ENCODE peak calls at places on chromosome 12, in four cellular contexts. One of them, this sample, is unnamed.

GRCh38 chr12:121958521-121959240 is 40.3 kb downstream of the CFAP251 start:
- DNase-seq in adipocyte: no peak
- DNase-seq in right cardiac atrium: no peak
- DNase-seq in fibroblast of the aortic adventitia: peak; percentile 42
- DNase-seq in this sample: no peak

GRCh38 chr12:49094104-49094948 is at the start of gene DHH:
- DNase-seq in adipocyte: peak; percentile 34
- DNase-seq in right cardiac atrium: peak; percentile 83
- DNase-seq in fibroblast of the aortic adventitia: no peak
- DNase-seq in this sample: no peak

GRCh38 chr12:78483767-78484315 is 380.7 kb upstream of the SYT1 start:
- DNase-seq in adipocyte: no peak
- DNase-seq in right cardiac atrium: no peak
- DNase-seq in fibroblast of the aortic adventitia: no peak
- DNase-seq in this sample: no peak

GRCh38 chr12:48061943-48062719 is 43.7 kb downstream of the SENP1 start:
- DNase-seq in adipocyte: no peak
- DNase-seq in right cardiac atrium: no peak
- DNase-seq in fibroblast of the aortic adventitia: no peak
- DNase-seq in this sample: peak; percentile 62

GRCh38 chr12:24444634-24445033 is 495.2 kb upstream of the SOX5 start:
- DNase-seq in adipocyte: no peak
- DNase-seq in right cardiac atrium: no peak
- DNase-seq in fibroblast of the aortic adventitia: no peak
- DNase-seq in this sample: no peak

GRCh38 chr12:39490500-39491276 is 47.8 kb upstream of the KIF21A start:
- DNase-seq in adipocyte: peak; percentile 45
- DNase-seq in right cardiac atrium: no peak
- DNase-seq in fibroblast of the aortic adventitia: peak; percentile 84
- DNase-seq in this sample: no peak

GRCh38 chr12:68831751-68832503 is 23.9 kb downstream of the MDM2 start:
- DNase-seq in adipocyte: no peak
- DNase-seq in right cardiac atrium: no peak
- DNase-seq in fibroblast of the aortic adventitia: no peak
- DNase-seq in this sample: peak; percentile 56

GRCh38 chr12:64323476-64324225 is 66.9 kb downstream of the C12orf56 start:
- DNase-seq in adipocyte: peak; percentile 73
- DNase-seq in right cardiac atrium: no peak
- DNase-seq in fibroblast of the aortic adventitia: peak; percentile 10
- DNase-seq in this sample: peak; percentile 54

GRCh38 chr12:96503971-96504370 is 14.6 kb downstream of the CFAP54 start:
- DNase-seq in adipocyte: no peak
- DNase-seq in right cardiac atrium: no peak
- DNase-seq in fibroblast of the aortic adventitia: peak; percentile 50
- DNase-seq in this sample: no peak

GRCh38 chr12:26845057-26845666 is 12.2 kb upstream of the ITPR2 start:
- DNase-seq in adipocyte: peak; percentile 83
- DNase-seq in right cardiac atrium: peak; percentile 78
- DNase-seq in fibroblast of the aortic adventitia: peak; percentile 63
- DNase-seq in this sample: peak; percentile 57

GRCh38 chr12:90741611-90742010 is 213.4 kb downstream of the CCER1 start:
- DNase-seq in adipocyte: peak; percentile 6
- DNase-seq in right cardiac atrium: no peak
- DNase-seq in fibroblast of the aortic adventitia: no peak
- DNase-seq in this sample: no peak

GRCh38 chr12:12007001-12007712 is 63.6 kb upstream of the BCL2L14 start:
- DNase-seq in adipocyte: no peak
- DNase-seq in right cardiac atrium: no peak
- DNase-seq in fibroblast of the aortic adventitia: no peak
- DNase-seq in this sample: no peak

GRCh38 chr12:27277846-27278260 is 33.8 kb downstream of the STK38L start:
- DNase-seq in adipocyte: peak; percentile 74
- DNase-seq in right cardiac atrium: no peak
- DNase-seq in fibroblast of the aortic adventitia: peak; percentile 97
- DNase-seq in this sample: peak; percentile 73

GRCh38 chr12:25585021-25585523 is 32.0 kb upstream of the LMNTD1 start:
- DNase-seq in adipocyte: peak; percentile 94
- DNase-seq in right cardiac atrium: no peak
- DNase-seq in fibroblast of the aortic adventitia: peak; percentile 98
- DNase-seq in this sample: no peak

GRCh38 chr12:120292661-120293531 is at the start of gene RNU4-1:
- DNase-seq in adipocyte: peak; percentile 92
- DNase-seq in right cardiac atrium: peak; percentile 69
- DNase-seq in fibroblast of the aortic adventitia: peak; percentile 92
- DNase-seq in this sample: peak; percentile 99

GRCh38 chr12:119328111-119328510 is 6.4 kb upstream of the CCDC60 start:
- DNase-seq in adipocyte: no peak
- DNase-seq in right cardiac atrium: peak; percentile 61
- DNase-seq in fibroblast of the aortic adventitia: no peak
- DNase-seq in this sample: peak; percentile 72

GRCh38 chr12:40692617-40693502 is 621 bp downstream of the CNTN1 start:
- DNase-seq in adipocyte: no peak
- DNase-seq in right cardiac atrium: peak; percentile 49
- DNase-seq in fibroblast of the aortic adventitia: no peak
- DNase-seq in this sample: peak; percentile 39
- H3K4me3 ChIP-seq in adipocyte: peak overlapping the region; percentile 89
- H3K4me3 ChIP-seq in right cardiac atrium: peak overlapping the region; percentile 51
- H3K4me3 ChIP-seq in fibroblast of the aortic adventitia: peak overlapping the region; percentile 47
- H3K4me3 ChIP-seq in this sample: peak overlapping the region; percentile 64

GRCh38 chr12:57547366-57548315 is 649 bp upstream of the DCTN2 start:
- DNase-seq in adipocyte: no peak
- DNase-seq in right cardiac atrium: no peak
- DNase-seq in fibroblast of the aortic adventitia: no peak
- DNase-seq in this sample: no peak
- H3K4me3 ChIP-seq in adipocyte: peak overlapping the region; percentile 98
- H3K4me3 ChIP-seq in right cardiac atrium: peak overlapping the region; percentile 87
- H3K4me3 ChIP-seq in fibroblast of the aortic adventitia: peak overlapping the region; percentile 4
- H3K4me3 ChIP-seq in this sample: no peak overlapping the region

DNA sequence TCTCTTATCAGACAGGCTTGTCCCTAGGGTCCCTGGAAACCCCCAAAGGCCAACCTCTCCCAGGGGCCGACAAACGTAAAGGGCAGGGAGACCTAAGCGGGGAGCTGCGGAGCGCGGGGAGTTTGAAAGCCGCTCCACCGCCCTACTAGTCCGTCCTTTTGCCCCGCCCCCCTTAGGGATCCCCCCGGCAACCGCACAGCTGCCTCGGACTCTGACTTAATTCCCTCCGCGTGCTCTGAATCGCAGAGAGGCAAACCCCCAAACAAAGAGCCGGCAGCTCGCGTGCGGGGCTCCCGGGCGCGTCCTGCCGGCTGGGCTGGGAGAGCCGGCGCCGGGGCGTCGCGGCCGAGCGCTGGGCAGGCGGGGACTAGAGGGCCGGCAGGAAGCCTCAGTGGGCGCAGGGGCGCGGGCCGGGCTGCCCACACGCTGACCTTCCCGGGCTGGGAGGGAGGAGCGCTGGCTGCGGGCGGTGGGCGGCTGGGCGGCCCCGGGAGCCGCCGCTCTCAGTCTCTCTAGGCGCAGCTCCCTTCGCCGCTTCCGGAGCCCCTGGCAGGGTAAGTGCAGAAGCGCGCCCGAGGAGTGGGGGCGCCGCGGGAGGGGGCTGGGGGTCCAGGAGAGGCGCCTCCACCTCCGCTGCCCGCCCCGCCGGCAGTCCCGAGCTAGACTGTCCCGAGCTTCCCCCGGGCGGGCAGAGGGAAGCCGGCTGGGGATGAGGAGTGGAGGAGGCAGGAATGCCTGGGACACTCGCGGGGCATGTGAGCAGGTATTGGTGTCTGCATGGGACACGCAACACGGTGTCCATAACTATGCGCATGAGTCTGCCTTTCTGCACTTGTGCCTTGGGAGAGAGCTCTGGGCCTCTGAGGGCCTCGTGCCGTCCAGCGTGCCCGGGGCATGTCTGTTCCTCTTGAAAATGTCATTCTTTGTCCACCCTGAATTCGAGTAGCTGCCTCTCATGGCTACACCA is at the start of gene TSPAN11:
- DNase-seq in adipocyte: peak; percentile 86
- DNase-seq in right cardiac atrium: peak; percentile 65
- DNase-seq in fibroblast of the aortic adventitia: peak; percentile 16
- DNase-seq in this sample: peak; percentile 64
- H3K4me3 ChIP-seq in adipocyte: peak within 1 kb of the TSS; percentile 62
- H3K4me3 ChIP-seq in right cardiac atrium: peak within 1 kb of the TSS; percentile 38
- H3K4me3 ChIP-seq in fibroblast of the aortic adventitia: peak within 1 kb of the TSS; percentile 37
- H3K4me3 ChIP-seq in this sample: peak within 1 kb of the TSS; percentile 9

GRCh38 chr12:117970334-117970733 is 1.5 kb upstream of the KSR2 start:
- DNase-seq in adipocyte: no peak
- DNase-seq in right cardiac atrium: no peak
- DNase-seq in fibroblast of the aortic adventitia: no peak
- DNase-seq in this sample: no peak

GRCh38 chr12:117967043-117967442 is 1.7 kb downstream of the KSR2 start:
- DNase-seq in adipocyte: no peak
- DNase-seq in right cardiac atrium: no peak
- DNase-seq in fibroblast of the aortic adventitia: no peak
- DNase-seq in this sample: no peak

GRCh38 chr12:117967512-117967911 is 1.3 kb downstream of the KSR2 start:
- DNase-seq in adipocyte: no peak
- DNase-seq in right cardiac atrium: no peak
- DNase-seq in fibroblast of the aortic adventitia: no peak
- DNase-seq in this sample: no peak

GRCh38 chr12:117968084-117968789 is 553 bp downstream of the KSR2 start:
- DNase-seq in adipocyte: no peak
- DNase-seq in right cardiac atrium: no peak
- DNase-seq in fibroblast of the aortic adventitia: no peak
- DNase-seq in this sample: no peak

GRCh38 chr12:117968826-117969659 is at the start of gene KSR2:
- DNase-seq in adipocyte: peak; percentile 51
- DNase-seq in right cardiac atrium: no peak
- DNase-seq in fibroblast of the aortic adventitia: peak; percentile 16
- DNase-seq in this sample: peak; percentile 92
- H3K4me3 ChIP-seq in adipocyte: peak within 1 kb of the TSS; percentile 56
- H3K4me3 ChIP-seq in right cardiac atrium: peak within 1 kb of the TSS; percentile 54
- H3K4me3 ChIP-seq in fibroblast of the aortic adventitia: peak within 1 kb of the TSS; percentile 61
- H3K4me3 ChIP-seq in this sample: peak within 1 kb of the TSS; percentile 47

DNA sequence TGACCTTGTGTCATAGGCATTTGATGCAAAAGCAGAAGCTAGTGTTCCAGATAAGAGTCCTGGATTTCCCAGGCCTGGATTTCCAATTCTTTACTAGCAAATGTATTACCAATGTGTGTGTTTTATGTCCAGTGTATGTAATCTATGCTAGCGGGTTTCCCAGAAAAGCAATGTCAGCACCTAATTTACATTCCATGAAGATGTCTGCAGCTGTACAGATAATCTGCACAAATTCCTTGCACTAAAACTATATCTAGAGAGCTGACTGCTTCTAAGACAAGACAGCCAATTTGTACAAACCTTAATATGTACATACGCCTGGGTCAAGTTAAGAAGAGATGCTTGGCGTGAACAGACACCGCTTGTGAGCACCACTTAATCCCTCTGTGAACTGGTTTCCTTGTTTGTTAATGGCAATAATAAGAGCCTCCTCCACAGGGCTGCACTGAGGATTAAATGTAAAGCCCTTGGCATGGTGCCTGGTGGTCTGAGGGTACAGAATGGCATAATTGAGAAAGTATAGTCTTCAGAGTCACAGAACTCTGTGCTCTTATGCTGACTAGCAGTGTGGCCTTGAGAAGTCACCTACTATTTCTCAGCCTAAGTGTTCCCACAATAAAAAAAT is 185.6 kb downstream of the EPS8 start:
- DNase-seq in adipocyte: no peak
- DNase-seq in right cardiac atrium: no peak
- DNase-seq in fibroblast of the aortic adventitia: no peak
- DNase-seq in this sample: no peak
- H3K4me3 ChIP-seq in adipocyte: no peak overlapping the region
- H3K4me3 ChIP-seq in right cardiac atrium: no peak overlapping the region
- H3K4me3 ChIP-seq in fibroblast of the aortic adventitia: no peak overlapping the region
- H3K4me3 ChIP-seq in this sample: no peak overlapping the region

GRCh38 chr12:109241936-109242335 is 67.1 kb downstream of the FOXN4 start:
- DNase-seq in adipocyte: no peak
- DNase-seq in right cardiac atrium: no peak
- DNase-seq in fibroblast of the aortic adventitia: no peak
- DNase-seq in this sample: no peak
- H3K4me3 ChIP-seq in adipocyte: no peak overlapping the region
- H3K4me3 ChIP-seq in right cardiac atrium: no peak overlapping the region
- H3K4me3 ChIP-seq in fibroblast of the aortic adventitia: no peak overlapping the region
- H3K4me3 ChIP-seq in this sample: no peak overlapping the region

DNA sequence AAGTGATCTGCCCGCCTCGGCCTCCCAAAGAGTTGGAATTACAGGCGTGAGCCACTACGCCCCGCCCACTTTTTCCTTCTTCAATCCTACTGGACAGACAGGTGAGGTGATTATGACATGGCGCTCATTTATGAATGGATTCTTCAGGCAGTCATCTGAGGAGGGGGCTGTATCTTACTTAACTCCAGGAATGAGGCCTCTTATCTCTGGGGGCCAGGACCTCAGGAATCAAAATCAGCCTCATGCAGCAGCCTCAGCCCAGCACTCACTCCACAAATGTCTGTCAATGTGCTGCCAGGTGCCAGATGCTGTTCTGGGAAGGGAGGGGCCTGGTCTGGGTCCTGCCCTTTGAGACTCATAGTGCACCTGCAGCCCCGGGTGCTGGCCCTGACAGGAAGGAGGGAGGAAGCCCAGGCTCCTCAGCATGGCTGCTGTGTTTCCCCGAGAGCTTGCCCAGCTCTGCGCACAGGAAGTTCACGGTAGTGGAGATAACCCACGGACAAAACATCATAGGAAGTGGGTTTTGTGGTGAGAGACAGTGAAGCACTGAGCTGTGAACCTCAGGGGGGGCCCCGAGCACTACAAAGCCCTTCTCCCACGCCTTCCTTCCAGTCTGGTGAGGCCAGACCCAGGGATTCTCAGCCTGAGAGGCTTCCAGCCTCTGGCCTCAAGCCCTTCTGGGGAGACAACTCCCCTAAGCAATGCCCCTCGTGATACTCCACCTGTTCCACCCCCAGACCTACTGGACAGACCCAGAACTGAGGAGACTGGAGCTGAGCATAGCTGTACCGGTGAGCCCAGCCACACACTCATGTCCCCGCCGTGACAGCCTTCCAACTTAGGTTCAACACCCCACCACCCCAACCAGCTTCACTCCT is 22.3 kb downstream of the GALNT6 start:
- DNase-seq in adipocyte: no peak
- DNase-seq in right cardiac atrium: peak; percentile 60
- DNase-seq in fibroblast of the aortic adventitia: no peak
- DNase-seq in this sample: no peak
- H3K4me3 ChIP-seq in adipocyte: no peak overlapping the region
- H3K4me3 ChIP-seq in right cardiac atrium: no peak overlapping the region
- H3K4me3 ChIP-seq in fibroblast of the aortic adventitia: no peak overlapping the region
- H3K4me3 ChIP-seq in this sample: no peak overlapping the region

DNA sequence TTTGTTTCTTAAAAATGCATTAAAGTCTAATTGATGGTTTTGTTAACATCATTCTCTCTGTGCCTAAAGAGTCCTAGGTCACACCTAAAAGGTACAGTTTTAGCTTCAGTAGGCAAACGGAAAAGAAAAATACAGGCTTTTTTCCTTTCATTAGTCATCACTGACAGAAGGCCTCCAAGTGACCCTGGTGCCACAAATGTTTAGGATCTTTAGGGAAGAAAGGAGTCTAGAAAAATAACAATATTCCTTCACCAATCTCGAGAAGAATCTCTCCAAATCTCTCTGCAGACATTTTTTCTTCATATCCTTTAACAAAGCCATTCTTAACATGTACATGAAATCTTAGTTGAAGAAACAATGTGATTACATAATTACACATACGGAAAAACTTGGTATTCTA is 2.0 kb downstream of the DENND5B start:
- DNase-seq in adipocyte: peak; percentile 42
- DNase-seq in right cardiac atrium: no peak
- DNase-seq in fibroblast of the aortic adventitia: peak; percentile 25
- DNase-seq in this sample: no peak
- H3K4me3 ChIP-seq in adipocyte: peak overlapping the region; percentile 96
- H3K4me3 ChIP-seq in right cardiac atrium: peak overlapping the region; percentile 99
- H3K4me3 ChIP-seq in fibroblast of the aortic adventitia: peak overlapping the region; percentile 89
- H3K4me3 ChIP-seq in this sample: no peak overlapping the region